ENCODE peak calls at places on chromosomes 13 and 19, in four cellular contexts. One of them, this sample, is unnamed.

GRCh38 chr19:54137913-54138776 is 583 bp downstream of the CNOT3 start:
- DNase-seq in ascending aorta: no peak
- DNase-seq in CD8-positive, alpha-beta memory T cell: peak
- DNase-seq in neuronal stem cell: no peak
- DNase-seq in this sample: peak

GRCh38 chr13:21372530-21372929 is 86.6 kb downstream of the ZDHHC20 start:
- DNase-seq in ascending aorta: no peak
- DNase-seq in CD8-positive, alpha-beta memory T cell: no peak
- DNase-seq in neuronal stem cell: no peak
- DNase-seq in this sample: no peak

GRCh38 chr19:4760285-4760650 is 31.3 kb upstream of the FEM1A start:
- DNase-seq in ascending aorta: no peak
- DNase-seq in CD8-positive, alpha-beta memory T cell: no peak
- DNase-seq in neuronal stem cell: no peak
- DNase-seq in this sample: no peak

GRCh38 chr13:69296130-69296529 is 811.5 kb upstream of the ATXN8OS start:
- DNase-seq in ascending aorta: no peak
- DNase-seq in CD8-positive, alpha-beta memory T cell: no peak
- DNase-seq in neuronal stem cell: no peak
- DNase-seq in this sample: no peak

GRCh38 chr13:29849731-29850212 is 645 bp downstream of the UBL3 start:
- DNase-seq in ascending aorta: peak
- DNase-seq in CD8-positive, alpha-beta memory T cell: peak
- DNase-seq in neuronal stem cell: no peak
- DNase-seq in this sample: peak

GRCh38 chr19:58296086-58296485 is 9.1 kb upstream of the ERVK3-1 start:
- DNase-seq in ascending aorta: no peak
- DNase-seq in CD8-positive, alpha-beta memory T cell: no peak
- DNase-seq in neuronal stem cell: no peak
- DNase-seq in this sample: no peak

GRCh38 chr19:11361771-11362731 is 6.8 kb downstream of the PLPPR2 start:
- DNase-seq in ascending aorta: no peak
- DNase-seq in CD8-positive, alpha-beta memory T cell: no peak
- DNase-seq in neuronal stem cell: no peak
- DNase-seq in this sample: no peak

GRCh38 chr13:110518571-110518970 is 43.0 kb downstream of the RAB20 start:
- DNase-seq in ascending aorta: no peak
- DNase-seq in CD8-positive, alpha-beta memory T cell: no peak
- DNase-seq in neuronal stem cell: no peak
- DNase-seq in this sample: no peak

GRCh38 chr13:26605845-26606244 is 48.4 kb downstream of the WASF3 start:
- DNase-seq in ascending aorta: no peak
- DNase-seq in CD8-positive, alpha-beta memory T cell: no peak
- DNase-seq in neuronal stem cell: no peak
- DNase-seq in this sample: no peak

GRCh38 chr19:22595918-22596341 is 38.2 kb upstream of the ZNF492 start:
- DNase-seq in ascending aorta: peak
- DNase-seq in CD8-positive, alpha-beta memory T cell: no peak
- DNase-seq in neuronal stem cell: no peak
- DNase-seq in this sample: no peak

GRCh38 chr19:23118400-23118799 is 1.6 kb downstream of the ZNF730 start:
- DNase-seq in ascending aorta: no peak
- DNase-seq in CD8-positive, alpha-beta memory T cell: no peak
- DNase-seq in neuronal stem cell: no peak
- DNase-seq in this sample: no peak

GRCh38 chr13:63463782-63464610 is 2048.3 kb upstream of the PCDH20 start:
- DNase-seq in ascending aorta: no peak
- DNase-seq in CD8-positive, alpha-beta memory T cell: no peak
- DNase-seq in neuronal stem cell: no peak
- DNase-seq in this sample: no peak

GRCh38 chr19:5958074-5958850 is 19.7 kb downstream of the RANBP3 start:
- DNase-seq in ascending aorta: no peak
- DNase-seq in CD8-positive, alpha-beta memory T cell: no peak
- DNase-seq in neuronal stem cell: no peak
- DNase-seq in this sample: no peak

GRCh38 chr13:25378528-25378927 is 6.8 kb downstream of the ATP8A2 start:
- DNase-seq in ascending aorta: no peak
- DNase-seq in CD8-positive, alpha-beta memory T cell: no peak
- DNase-seq in neuronal stem cell: no peak
- DNase-seq in this sample: no peak

GRCh38 chr19:16394681-16395375 is 70.2 kb downstream of the KLF2 start:
- DNase-seq in ascending aorta: no peak
- DNase-seq in CD8-positive, alpha-beta memory T cell: no peak
- DNase-seq in neuronal stem cell: no peak
- DNase-seq in this sample: no peak

GRCh38 chr13:87656311-87656710 is 14.9 kb upstream of the SLITRK5 start:
- DNase-seq in ascending aorta: no peak
- DNase-seq in CD8-positive, alpha-beta memory T cell: no peak
- DNase-seq in neuronal stem cell: no peak
- DNase-seq in this sample: no peak

GRCh38 chr13:37348916-37349653 is 243.6 kb upstream of the CSNK1A1L start:
- DNase-seq in ascending aorta: no peak
- DNase-seq in CD8-positive, alpha-beta memory T cell: no peak
- DNase-seq in neuronal stem cell: no peak
- DNase-seq in this sample: no peak

GRCh38 chr13:109273326-109273751 is 513.0 kb downstream of the IRS2 start:
- DNase-seq in ascending aorta: no peak
- DNase-seq in CD8-positive, alpha-beta memory T cell: no peak
- DNase-seq in neuronal stem cell: no peak
- DNase-seq in this sample: no peak

GRCh38 chr13:29077051-29077813 is 257.1 kb downstream of the MTUS2 start:
- DNase-seq in ascending aorta: no peak
- DNase-seq in CD8-positive, alpha-beta memory T cell: no peak
- DNase-seq in neuronal stem cell: no peak
- DNase-seq in this sample: no peak

GRCh38 chr13:113962975-113963374 is 10.9 kb downstream of the C13orf46 start:
- DNase-seq in ascending aorta: no peak
- DNase-seq in CD8-positive, alpha-beta memory T cell: no peak
- DNase-seq in neuronal stem cell: no peak
- DNase-seq in this sample: no peak

GRCh38 chr13:70527553-70527952 is 419.3 kb upstream of the KLHL1 start:
- DNase-seq in ascending aorta: no peak
- DNase-seq in CD8-positive, alpha-beta memory T cell: no peak
- DNase-seq in neuronal stem cell: no peak
- DNase-seq in this sample: no peak

GRCh38 chr13:26465514-26465913 is 92.0 kb upstream of the WASF3 start:
- DNase-seq in ascending aorta: no peak
- DNase-seq in CD8-positive, alpha-beta memory T cell: no peak
- DNase-seq in neuronal stem cell: no peak
- DNase-seq in this sample: no peak

GRCh38 chr13:76643596-76643995 is 242.6 kb downstream of the KCTD12 start:
- DNase-seq in ascending aorta: no peak
- DNase-seq in CD8-positive, alpha-beta memory T cell: no peak
- DNase-seq in neuronal stem cell: no peak
- DNase-seq in this sample: no peak

GRCh38 chr13:65656740-65657329 is 1573.3 kb downstream of the PCDH9 start:
- DNase-seq in ascending aorta: no peak
- DNase-seq in CD8-positive, alpha-beta memory T cell: no peak
- DNase-seq in neuronal stem cell: no peak
- DNase-seq in this sample: no peak

GRCh38 chr19:53982611-53983010 is 8.8 kb upstream of the CACNG6 start:
- DNase-seq in ascending aorta: no peak
- DNase-seq in CD8-positive, alpha-beta memory T cell: no peak
- DNase-seq in neuronal stem cell: no peak
- DNase-seq in this sample: no peak

GRCh38 chr13:97261254-97262015 is 39.3 kb downstream of the MBNL2 start:
- DNase-seq in ascending aorta: no peak
- DNase-seq in CD8-positive, alpha-beta memory T cell: peak
- DNase-seq in neuronal stem cell: no peak
- DNase-seq in this sample: no peak

GRCh38 chr19:51001495-51001894 is at the start of gene KLK8:
- DNase-seq in ascending aorta: no peak
- DNase-seq in CD8-positive, alpha-beta memory T cell: no peak
- DNase-seq in neuronal stem cell: no peak
- DNase-seq in this sample: no peak

GRCh38 chr13:66237411-66238062 is 992.6 kb downstream of the PCDH9 start:
- DNase-seq in ascending aorta: no peak
- DNase-seq in CD8-positive, alpha-beta memory T cell: no peak
- DNase-seq in neuronal stem cell: peak
- DNase-seq in this sample: no peak

GRCh38 chr13:99991806-99992242 is 10.2 kb downstream of the ZIC2 start:
- DNase-seq in ascending aorta: no peak
- DNase-seq in CD8-positive, alpha-beta memory T cell: no peak
- DNase-seq in neuronal stem cell: peak
- DNase-seq in this sample: no peak
- H3K4me3 ChIP-seq in ascending aorta: no peak
- H3K4me3 ChIP-seq in CD8-positive, alpha-beta memory T cell: no peak
- H3K4me3 ChIP-seq in neuronal stem cell: no peak
- H3K4me3 ChIP-seq in this sample: no peak

DNA sequence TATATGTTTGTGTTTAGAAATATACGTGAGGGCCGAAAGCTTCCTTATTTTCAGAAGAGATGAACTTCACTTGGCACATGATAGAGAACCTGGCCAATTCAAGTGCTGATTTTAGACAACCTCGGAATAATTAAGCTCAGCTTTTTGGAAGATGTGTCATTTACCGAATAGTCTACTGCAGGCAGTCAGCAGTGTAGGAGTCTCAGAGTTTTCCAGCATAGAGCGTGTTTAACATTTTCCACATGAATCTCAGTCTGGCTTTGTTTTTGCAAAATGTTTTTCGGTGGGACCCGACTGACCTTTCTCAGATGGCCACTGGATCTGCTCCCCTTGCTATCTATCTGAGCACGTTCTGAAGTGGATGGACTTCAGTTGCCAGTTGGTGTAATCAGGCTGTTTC is 4.7 kb downstream of the RNASEH2B start:
- DNase-seq in ascending aorta: no peak
- DNase-seq in CD8-positive, alpha-beta memory T cell: no peak
- DNase-seq in neuronal stem cell: no peak
- DNase-seq in this sample: no peak
- H3K4me3 ChIP-seq in ascending aorta: no peak
- H3K4me3 ChIP-seq in CD8-positive, alpha-beta memory T cell: no peak
- H3K4me3 ChIP-seq in neuronal stem cell: no peak
- H3K4me3 ChIP-seq in this sample: no peak

GRCh38 chr19:35266149-35266903 is 2.4 kb upstream of the USF2 start:
- DNase-seq in ascending aorta: peak
- DNase-seq in CD8-positive, alpha-beta memory T cell: no peak
- DNase-seq in neuronal stem cell: no peak
- DNase-seq in this sample: no peak
- H3K4me3 ChIP-seq in ascending aorta: no peak
- H3K4me3 ChIP-seq in CD8-positive, alpha-beta memory T cell: no peak
- H3K4me3 ChIP-seq in neuronal stem cell: peak
- H3K4me3 ChIP-seq in this sample: peak

GRCh38 chr19:2237869-2238153 is 1.2 kb downstream of the SF3A2 start:
- DNase-seq in ascending aorta: no peak
- DNase-seq in CD8-positive, alpha-beta memory T cell: no peak
- DNase-seq in neuronal stem cell: no peak
- DNase-seq in this sample: no peak
- H3K4me3 ChIP-seq in ascending aorta: peak
- H3K4me3 ChIP-seq in CD8-positive, alpha-beta memory T cell: peak
- H3K4me3 ChIP-seq in neuronal stem cell: no peak
- H3K4me3 ChIP-seq in this sample: peak

DNA sequence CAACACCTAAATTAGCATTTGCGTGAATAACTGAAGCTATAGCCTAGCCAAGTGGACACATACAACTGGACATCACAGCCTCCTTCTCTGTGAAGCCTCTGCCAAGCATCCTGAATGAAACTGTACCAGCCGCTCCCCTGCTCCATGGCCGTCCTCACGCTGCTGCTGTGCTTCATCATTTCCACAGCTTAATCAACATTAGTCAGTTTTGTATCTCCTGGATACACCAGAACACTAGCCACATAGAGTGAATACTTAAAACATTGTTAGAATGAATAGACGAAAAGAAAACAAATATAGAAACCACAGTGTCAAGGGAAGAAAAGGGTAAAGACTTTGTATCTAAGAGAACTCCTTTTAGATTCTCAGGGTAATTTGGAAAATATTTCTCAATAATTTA is 1526.9 kb downstream of the EFNB2 start:
- DNase-seq in ascending aorta: no peak
- DNase-seq in CD8-positive, alpha-beta memory T cell: no peak
- DNase-seq in neuronal stem cell: no peak
- DNase-seq in this sample: no peak
- H3K4me3 ChIP-seq in ascending aorta: no peak
- H3K4me3 ChIP-seq in CD8-positive, alpha-beta memory T cell: no peak
- H3K4me3 ChIP-seq in neuronal stem cell: no peak
- H3K4me3 ChIP-seq in this sample: no peak

DNA sequence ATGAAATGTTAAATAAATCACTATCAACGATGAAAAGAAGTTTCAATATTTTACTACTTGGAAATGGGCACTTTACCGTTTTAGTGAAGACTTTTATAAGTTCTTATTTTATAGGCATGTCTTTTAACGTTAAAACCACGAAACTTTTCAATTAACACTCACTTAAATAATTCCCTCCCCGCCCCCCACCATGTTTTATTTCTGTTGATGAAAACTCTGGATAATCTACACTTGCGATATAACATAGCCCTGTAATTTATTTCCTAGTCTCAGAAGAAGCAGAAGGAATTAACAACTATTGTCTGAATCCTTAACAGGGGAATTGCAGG is 343 bp upstream of the ZNF285 start:
- DNase-seq in ascending aorta: no peak
- DNase-seq in CD8-positive, alpha-beta memory T cell: no peak
- DNase-seq in neuronal stem cell: no peak
- DNase-seq in this sample: no peak
- H3K4me3 ChIP-seq in ascending aorta: peak
- H3K4me3 ChIP-seq in CD8-positive, alpha-beta memory T cell: peak
- H3K4me3 ChIP-seq in neuronal stem cell: no peak
- H3K4me3 ChIP-seq in this sample: no peak

DNA sequence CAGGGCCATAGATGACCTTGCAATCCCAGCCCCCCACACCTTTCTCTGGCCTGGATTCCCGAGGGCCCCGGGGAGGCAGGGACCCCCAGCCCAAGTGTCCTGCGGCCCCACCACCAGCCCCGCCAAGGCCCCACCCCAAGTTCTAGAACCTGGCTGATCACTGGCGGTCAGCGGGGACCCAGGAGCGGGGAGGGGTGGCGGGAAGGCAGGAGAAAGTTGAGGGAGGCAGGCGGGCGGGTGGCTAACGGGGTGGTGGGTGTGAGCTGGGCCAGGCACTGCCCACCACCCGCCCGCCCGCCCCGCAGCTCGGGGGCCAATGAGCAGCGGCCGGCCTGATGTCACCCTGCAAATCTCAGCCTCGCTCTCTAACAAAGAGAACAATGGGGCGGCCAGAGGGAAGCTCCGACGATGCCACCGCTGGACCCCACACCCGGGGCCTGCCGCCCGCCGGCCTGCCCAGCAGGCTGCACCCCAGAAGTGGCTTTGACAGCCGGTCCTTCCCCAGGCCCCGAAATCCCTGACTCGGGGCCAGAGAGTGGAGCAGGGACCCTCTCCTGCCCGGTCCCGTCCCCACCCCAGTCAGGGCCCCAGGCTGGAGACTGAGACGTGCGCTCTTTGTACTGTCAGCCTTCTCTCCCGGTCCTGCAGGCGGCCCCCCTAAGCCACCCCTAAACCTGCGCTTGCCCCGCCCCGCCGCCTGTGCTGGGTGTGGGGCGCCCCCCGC is 1.6 kb downstream of the MEX3D start:
- DNase-seq in ascending aorta: peak
- DNase-seq in CD8-positive, alpha-beta memory T cell: no peak
- DNase-seq in neuronal stem cell: peak
- DNase-seq in this sample: no peak
- H3K4me3 ChIP-seq in ascending aorta: peak
- H3K4me3 ChIP-seq in CD8-positive, alpha-beta memory T cell: no peak
- H3K4me3 ChIP-seq in neuronal stem cell: peak
- H3K4me3 ChIP-seq in this sample: no peak

GRCh38 chr19:3721900-3722442 is 13.8 kb downstream of the TJP3 start:
- DNase-seq in ascending aorta: no peak
- DNase-seq in CD8-positive, alpha-beta memory T cell: no peak
- DNase-seq in neuronal stem cell: no peak
- DNase-seq in this sample: no peak
- H3K4me3 ChIP-seq in ascending aorta: no peak
- H3K4me3 ChIP-seq in CD8-positive, alpha-beta memory T cell: peak
- H3K4me3 ChIP-seq in neuronal stem cell: peak
- H3K4me3 ChIP-seq in this sample: no peak